ENCODE peak calls at places on chromosomes 1 and 21, in seven cellular contexts. P, Q, C, Y, R, J and T are unnamed samples.

GRCh38 chr1:81836007-81836626 is 35.4 kb downstream of the ADGRL2 start:
- DNase-seq in P (no peak), Q (peak), C (no peak), Y (peak), R (no peak), J (no peak), T (no peak)

GRCh38 chr1:31707711-31708110 is 3.9 kb upstream of the COL16A1 start:
- DNase-seq in P (no peak), Q (peak), C (peak), Y (peak), R (no peak), J (no peak), T (peak)

GRCh38 chr1:247210062-247210385 is 38.2 kb upstream of the ZNF124 start:
- DNase-seq in P (no peak), Q (no peak), C (peak), Y (peak), R (no peak), J (no peak), T (no peak)

GRCh38 chr1:162497104-162497722 is 405 bp upstream of the UHMK1 start:
- DNase-seq in P (no peak), Q (no peak), C (no peak), Y (no peak), R (no peak), J (no peak), T (no peak)

GRCh38 chr1:3333903-3334302 is 120.6 kb upstream of the ARHGEF16 start:
- DNase-seq in P (no peak), Q (no peak), C (no peak), Y (no peak), R (no peak), J (no peak), T (no peak)

GRCh38 chr1:69175078-69175477 is 392.6 kb upstream of the LRRC7 start:
- DNase-seq in P (no peak), Q (no peak), C (peak), Y (no peak), R (no peak), J (no peak), T (peak)

GRCh38 chr1:40258445-40258769 is 371 bp downstream of the ZMPSTE24 start:
- DNase-seq in P (no peak), Q (peak), C (peak), Y (peak), R (no peak), J (no peak), T (no peak)

GRCh38 chr1:36166938-36167910 is 11.3 kb downstream of the MAP7D1 start:
- DNase-seq in P (no peak), Q (peak), C (no peak), Y (peak), R (no peak), J (no peak), T (peak)

GRCh38 chr21:40926238-40926637 is 79.3 kb upstream of the DSCAM start:
- DNase-seq in P (no peak), Q (no peak), C (no peak), Y (no peak), R (no peak), J (no peak), T (no peak)

GRCh38 chr1:201602413-201603265 is 63.7 kb downstream of the NAV1 start:
- DNase-seq in P (no peak), Q (peak), C (no peak), Y (peak), R (no peak), J (no peak), T (no peak)

GRCh38 chr1:93904228-93904627 is 5.0 kb downstream of the GCLM start:
- DNase-seq in P (no peak), Q (no peak), C (no peak), Y (no peak), R (no peak), J (no peak), T (no peak)

GRCh38 chr1:92299477-92300125 is 742 bp downstream of the RPAP2 start:
- DNase-seq in P (no peak), Q (peak), C (no peak), Y (no peak), R (no peak), J (no peak), T (peak)

GRCh38 chr1:211723273-211723672 is 47.9 kb upstream of the NEK2 start:
- DNase-seq in P (no peak), Q (no peak), C (no peak), Y (no peak), R (no peak), J (no peak), T (no peak)
- H2BK120ac ChIP-seq in P (no peak), Q (no peak), C (no peak), Y (no peak), R (no peak), J (no peak), T (no peak)

DNA sequence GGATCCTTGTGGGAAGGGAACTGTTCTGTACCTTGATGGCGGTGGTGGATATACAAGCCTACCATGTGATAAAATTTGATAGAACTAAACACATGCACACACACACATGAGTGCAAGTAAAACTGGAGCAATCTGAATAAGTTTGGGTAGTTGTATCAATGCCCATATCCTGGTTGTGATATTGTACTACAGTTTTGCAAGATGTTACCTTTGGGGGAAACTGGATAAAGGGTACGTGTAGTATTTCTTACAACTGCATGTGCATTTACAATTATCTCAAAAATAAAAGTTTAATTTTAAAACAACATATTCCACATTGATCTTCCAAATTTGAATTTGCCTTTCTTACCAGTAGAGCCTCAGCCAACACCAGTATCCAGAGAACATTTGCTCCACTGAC is 99.6 kb downstream of the DTL start:
- DNase-seq in P (no peak), Q (no peak), C (no peak), Y (no peak), R (no peak), J (no peak), T (no peak)
- H2BK120ac ChIP-seq in P (no peak), Q (no peak), C (no peak), Y (no peak), R (no peak), J (no peak), T (no peak)

DNA sequence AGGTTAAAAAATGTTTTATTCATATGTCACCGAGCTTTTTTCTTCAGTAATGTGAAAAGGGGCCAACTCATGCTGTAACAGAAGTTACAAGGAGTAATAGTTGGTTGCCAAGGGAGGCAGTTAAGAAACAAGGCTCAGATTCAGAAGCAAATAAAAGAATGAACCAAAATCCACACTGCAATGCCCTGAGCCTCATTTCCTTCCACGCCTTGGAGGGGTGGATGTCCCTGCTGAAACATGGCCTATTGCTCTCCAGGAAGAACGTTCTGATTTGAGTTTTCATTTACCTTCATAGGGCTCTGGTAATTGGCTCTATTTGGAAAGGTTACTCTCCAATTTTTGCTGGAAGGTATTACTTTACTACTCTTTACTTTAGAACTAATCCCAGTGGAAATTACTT is 24.4 kb downstream of the ALG14 start:
- DNase-seq in P (no peak), Q (no peak), C (no peak), Y (no peak), R (no peak), J (no peak), T (no peak)
- H2BK120ac ChIP-seq in P (no peak), Q (no peak), C (no peak), Y (no peak), R (no peak), J (no peak), T (no peak)

DNA sequence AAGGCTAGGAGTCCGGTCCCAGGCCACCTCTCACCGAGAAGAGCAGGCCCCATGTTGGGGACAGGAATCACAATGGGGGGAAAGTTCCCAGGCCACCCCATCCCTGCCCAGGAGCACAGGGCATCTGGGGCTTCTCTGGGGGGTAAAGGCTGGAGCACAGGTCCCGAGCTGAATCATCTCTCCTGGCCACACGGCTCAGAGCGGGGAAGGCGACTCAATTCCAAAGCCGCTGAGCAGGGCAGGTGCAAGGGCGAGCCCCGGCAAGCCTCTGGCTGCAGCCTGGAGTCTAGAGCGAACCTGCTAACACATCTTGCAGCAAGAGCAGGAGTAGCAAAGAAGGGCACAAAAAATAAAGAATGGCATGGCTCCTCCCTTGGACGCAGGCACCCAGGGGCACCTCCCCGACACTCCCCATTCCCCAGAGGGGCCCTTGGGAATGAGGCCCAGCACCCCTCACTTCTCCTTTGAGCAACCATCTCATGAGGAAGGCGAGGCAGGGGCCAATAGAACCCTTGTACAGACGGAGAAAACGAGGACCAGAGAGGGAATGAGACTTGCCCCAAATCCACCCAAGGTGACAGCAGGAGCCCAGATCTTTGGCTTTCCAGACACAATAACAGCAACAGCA is 20.6 kb upstream of the ALDH4A1 start:
- DNase-seq in P (no peak), Q (no peak), C (no peak), Y (no peak), R (no peak), J (no peak), T (no peak)
- H2BK120ac ChIP-seq in P (no peak), Q (peak), C (peak), Y (peak), R (no peak), J (no peak), T (no peak)

GRCh38 chr21:45421071-45421845 is 16.3 kb downstream of the COL18A1 start:
- DNase-seq in P (no peak), Q (no peak), C (no peak), Y (no peak), R (no peak), J (no peak), T (no peak)

GRCh38 chr21:45420623-45421041 is 15.7 kb downstream of the COL18A1 start:
- DNase-seq in P (no peak), Q (no peak), C (no peak), Y (no peak), R (no peak), J (no peak), T (no peak)

GRCh38 chr21:45419162-45419561 is 14.2 kb downstream of the COL18A1 start:
- DNase-seq in P (no peak), Q (no peak), C (no peak), Y (no peak), R (no peak), J (no peak), T (no peak)

GRCh38 chr21:45418301-45419071 is 13.5 kb downstream of the COL18A1 start:
- DNase-seq in P (no peak), Q (no peak), C (no peak), Y (no peak), R (no peak), J (no peak), T (no peak)

GRCh38 chr21:45420061-45420521 is 15.1 kb downstream of the COL18A1 start:
- DNase-seq in P (no peak), Q (no peak), C (no peak), Y (no peak), R (no peak), J (no peak), T (no peak)
- H2BK120ac ChIP-seq in P (no peak), Q (no peak), C (no peak), Y (no peak), R (no peak), J (no peak), T (no peak)

DNA sequence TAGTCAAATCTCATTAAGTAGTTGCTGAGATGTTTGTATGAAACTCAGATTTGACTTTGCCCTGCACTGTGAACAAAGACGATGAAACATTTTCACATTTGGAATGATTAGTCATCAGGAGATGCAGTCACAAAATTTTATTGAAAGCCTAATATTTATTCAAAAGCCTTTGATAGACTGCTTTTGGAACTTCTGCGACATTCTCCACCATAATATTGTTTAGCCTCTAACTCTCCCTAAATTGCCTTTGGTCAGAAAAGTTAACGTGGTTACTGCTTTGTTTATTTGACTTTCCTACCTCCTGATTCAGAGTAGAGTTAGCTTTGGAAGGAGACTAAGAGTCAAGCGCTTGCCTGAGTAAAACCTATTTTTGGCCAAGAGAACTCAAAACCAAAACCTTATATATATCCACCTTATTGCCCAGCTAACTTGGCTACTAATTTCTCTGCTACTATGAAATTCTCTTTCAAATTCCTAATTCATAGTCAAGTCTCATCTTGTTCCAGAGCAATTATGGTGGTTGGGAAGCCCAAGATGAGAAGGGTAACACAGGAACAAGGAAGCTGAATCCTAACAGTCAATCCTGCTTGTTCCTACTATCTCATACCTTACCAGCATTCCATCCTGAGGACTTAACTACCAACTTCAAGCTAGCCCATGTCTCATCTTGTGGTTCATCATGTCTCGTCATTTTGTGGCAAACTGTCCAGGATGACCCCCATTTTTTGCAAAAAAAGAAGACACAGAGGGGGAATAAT is 429.6 kb downstream of the USP25 start:
- DNase-seq in P (no peak), Q (no peak), C (no peak), Y (peak), R (no peak), J (no peak), T (no peak)
- H2BK120ac ChIP-seq in P (no peak), Q (no peak), C (no peak), Y (peak), R (no peak), J (no peak), T (no peak)